ENCODE peak calls at places on chromosome 4, in nine cellular contexts. One of them, this sample, is unnamed.

GRCh38 chr4:124262211-124263179 is 450.0 kb downstream of the ANKRD50 start:
- DNase-seq in activated B cell treated with CpG ODN at 0.5 μM for 24 hours: no peak
- DNase-seq in iPS DF 6.9: peak; percentile 37
- DNase-seq in ascending aorta: no peak
- DNase-seq in MCF 10A: peak; percentile 87
- DNase-seq in activated naive CD4-positive, alpha-beta T cell: no peak
- DNase-seq in NCI-H2029: peak; percentile 67
- DNase-seq in H4: peak; percentile 77
- DNase-seq in stimulated activated naive B cell treated with anti-CD40 and anti-IgM and Interleukin-4, amounts not matched to agents 10 μg/mL and 1 μg/mL and 100 μg/mL, for 72 hours: peak; percentile 37
- DNase-seq in this sample: peak; percentile 5

GRCh38 chr4:184688447-184688846 is 38.9 kb downstream of the PRIMPOL start:
- DNase-seq in activated B cell treated with CpG ODN at 0.5 μM for 24 hours: no peak
- DNase-seq in iPS DF 6.9: peak; percentile 43
- DNase-seq in ascending aorta: no peak
- DNase-seq in MCF 10A: peak; percentile 93
- DNase-seq in activated naive CD4-positive, alpha-beta T cell: no peak
- DNase-seq in NCI-H2029: no peak
- DNase-seq in H4: peak; percentile 52
- DNase-seq in stimulated activated naive B cell treated with anti-CD40 and anti-IgM and Interleukin-4, amounts not matched to agents 10 μg/mL and 1 μg/mL and 100 μg/mL, for 72 hours: no peak
- DNase-seq in this sample: no peak

GRCh38 chr4:152265149-152265621 is 270.7 kb downstream of the FBXW7 start:
- DNase-seq in activated B cell treated with CpG ODN at 0.5 μM for 24 hours: no peak
- DNase-seq in iPS DF 6.9: no peak
- DNase-seq in ascending aorta: no peak
- DNase-seq in MCF 10A: peak; percentile 87
- DNase-seq in activated naive CD4-positive, alpha-beta T cell: no peak
- DNase-seq in NCI-H2029: no peak
- DNase-seq in H4: peak; percentile 92
- DNase-seq in stimulated activated naive B cell treated with anti-CD40 and anti-IgM and Interleukin-4, amounts not matched to agents 10 μg/mL and 1 μg/mL and 100 μg/mL, for 72 hours: no peak
- DNase-seq in this sample: no peak

GRCh38 chr4:158384407-158384806 is 137.3 kb upstream of the RXFP1 start:
- DNase-seq in activated B cell treated with CpG ODN at 0.5 μM for 24 hours: no peak
- DNase-seq in iPS DF 6.9: no peak
- DNase-seq in ascending aorta: no peak
- DNase-seq in MCF 10A: peak; percentile 41
- DNase-seq in activated naive CD4-positive, alpha-beta T cell: no peak
- DNase-seq in NCI-H2029: no peak
- DNase-seq in H4: no peak
- DNase-seq in stimulated activated naive B cell treated with anti-CD40 and anti-IgM and Interleukin-4, amounts not matched to agents 10 μg/mL and 1 μg/mL and 100 μg/mL, for 72 hours: no peak
- DNase-seq in this sample: no peak

GRCh38 chr4:148110169-148110568 is 332.0 kb downstream of the NR3C2 start:
- DNase-seq in activated B cell treated with CpG ODN at 0.5 μM for 24 hours: no peak
- DNase-seq in iPS DF 6.9: no peak
- DNase-seq in ascending aorta: no peak
- DNase-seq in MCF 10A: no peak
- DNase-seq in activated naive CD4-positive, alpha-beta T cell: no peak
- DNase-seq in NCI-H2029: no peak
- DNase-seq in H4: no peak
- DNase-seq in stimulated activated naive B cell treated with anti-CD40 and anti-IgM and Interleukin-4, amounts not matched to agents 10 μg/mL and 1 μg/mL and 100 μg/mL, for 72 hours: no peak
- DNase-seq in this sample: no peak

GRCh38 chr4:129323630-129324029 is 227.7 kb downstream of the C4orf33 start:
- DNase-seq in activated B cell treated with CpG ODN at 0.5 μM for 24 hours: no peak
- DNase-seq in iPS DF 6.9: no peak
- DNase-seq in ascending aorta: no peak
- DNase-seq in MCF 10A: no peak
- DNase-seq in activated naive CD4-positive, alpha-beta T cell: no peak
- DNase-seq in NCI-H2029: peak; percentile 34
- DNase-seq in H4: no peak
- DNase-seq in stimulated activated naive B cell treated with anti-CD40 and anti-IgM and Interleukin-4, amounts not matched to agents 10 μg/mL and 1 μg/mL and 100 μg/mL, for 72 hours: no peak
- DNase-seq in this sample: no peak

GRCh38 chr4:1939664-1940509 is 68.7 kb downstream of the NSD2 start:
- DNase-seq in activated B cell treated with CpG ODN at 0.5 μM for 24 hours: no peak
- DNase-seq in iPS DF 6.9: no peak
- DNase-seq in ascending aorta: no peak
- DNase-seq in MCF 10A: peak; percentile 93
- DNase-seq in activated naive CD4-positive, alpha-beta T cell: no peak
- DNase-seq in NCI-H2029: peak; percentile 79
- DNase-seq in H4: peak; percentile 81
- DNase-seq in stimulated activated naive B cell treated with anti-CD40 and anti-IgM and Interleukin-4, amounts not matched to agents 10 μg/mL and 1 μg/mL and 100 μg/mL, for 72 hours: no peak
- DNase-seq in this sample: no peak

GRCh38 chr4:174528226-174528625 is 5.9 kb upstream of the HPGD start:
- DNase-seq in activated B cell treated with CpG ODN at 0.5 μM for 24 hours: no peak
- DNase-seq in iPS DF 6.9: no peak
- DNase-seq in ascending aorta: no peak
- DNase-seq in MCF 10A: peak; percentile 13
- DNase-seq in activated naive CD4-positive, alpha-beta T cell: no peak
- DNase-seq in NCI-H2029: no peak
- DNase-seq in H4: no peak
- DNase-seq in stimulated activated naive B cell treated with anti-CD40 and anti-IgM and Interleukin-4, amounts not matched to agents 10 μg/mL and 1 μg/mL and 100 μg/mL, for 72 hours: no peak
- DNase-seq in this sample: no peak

This sample was measured in SIG-M5.